ENCODE peak calls at places on chromosomes 3 and 15, in four cellular contexts. One of them, this sample, is unnamed.

GRCh38 chr3:149744151-149744550 is 8.1 kb downstream of the COMMD2 start:
- DNase-seq in HL-60: no peak
- DNase-seq in retinal pigment epithelial cell: no peak
- DNase-seq in GM06990: no peak
- DNase-seq in this sample: no peak

GRCh38 chr3:58008140-58009025 is at the start of gene FLNB:
- DNase-seq in retinal pigment epithelial cell: no peak
- DNase-seq in GM06990: peak; percentile 84
- DNase-seq in HL-60: peak; percentile 50
- DNase-seq in this sample: peak; percentile 74

GRCh38 chr3:140994316-140994715 is 52.7 kb downstream of the SLC25A36 start:
- DNase-seq in retinal pigment epithelial cell: no peak
- DNase-seq in GM06990: no peak
- DNase-seq in HL-60: no peak
- DNase-seq in this sample: no peak

GRCh38 chr3:5349343-5349742 is 161.8 kb downstream of the EDEM1 start:
- DNase-seq in retinal pigment epithelial cell: no peak
- DNase-seq in HL-60: no peak
- DNase-seq in GM06990: no peak
- DNase-seq in this sample: no peak

GRCh38 chr3:159619341-159619885 is 369.2 kb upstream of the IL12A start:
- DNase-seq in retinal pigment epithelial cell: no peak
- DNase-seq in HL-60: no peak
- DNase-seq in GM06990: no peak
- DNase-seq in this sample: no peak

GRCh38 chr3:127005864-127006500 is 23.1 kb downstream of the PLXNA1 start:
- DNase-seq in GM06990: no peak
- DNase-seq in retinal pigment epithelial cell: no peak
- DNase-seq in HL-60: no peak
- DNase-seq in this sample: no peak

GRCh38 chr15:31304074-31304648 is 22.5 kb upstream of the KLF13 start:
- DNase-seq in GM06990: no peak
- DNase-seq in retinal pigment epithelial cell: no peak
- DNase-seq in HL-60: no peak
- DNase-seq in this sample: peak; percentile 19

GRCh38 chr3:188788621-188789081 is 383.1 kb upstream of the TPRG1 start:
- DNase-seq in retinal pigment epithelial cell: peak; percentile 34
- DNase-seq in HL-60: peak; percentile 66
- DNase-seq in GM06990: no peak
- DNase-seq in this sample: peak; percentile 73

GRCh38 chr3:179991877-179992276 is 44.9 kb downstream of the PEX5L start:
- DNase-seq in retinal pigment epithelial cell: no peak
- DNase-seq in HL-60: no peak
- DNase-seq in GM06990: no peak
- DNase-seq in this sample: no peak

GRCh38 chr3:185824467-185825378 is at the start of gene IGF2BP2:
- DNase-seq in retinal pigment epithelial cell: no peak
- DNase-seq in HL-60: peak; percentile 52
- DNase-seq in GM06990: peak; percentile 63
- DNase-seq in this sample: peak; percentile 65

GRCh38 chr15:41689834-41690233 is 29.6 kb downstream of the MGA start:
- DNase-seq in retinal pigment epithelial cell: no peak
- DNase-seq in HL-60: peak; percentile 66
- DNase-seq in GM06990: no peak
- DNase-seq in this sample: no peak

GRCh38 chr3:47605646-47606045 is 27.0 kb upstream of the CSPG5 start:
- DNase-seq in HL-60: no peak
- DNase-seq in GM06990: no peak
- DNase-seq in retinal pigment epithelial cell: no peak
- DNase-seq in this sample: no peak

GRCh38 chr3:47601310-47601709 is 22.6 kb upstream of the CSPG5 start:
- DNase-seq in GM06990: no peak
- DNase-seq in retinal pigment epithelial cell: no peak
- DNase-seq in HL-60: no peak
- DNase-seq in this sample: no peak

GRCh38 chr3:47606171-47606570 is 27.5 kb upstream of the CSPG5 start:
- DNase-seq in HL-60: no peak
- DNase-seq in retinal pigment epithelial cell: no peak
- DNase-seq in GM06990: no peak
- DNase-seq in this sample: no peak

GRCh38 chr3:47603332-47603731 is 24.7 kb upstream of the CSPG5 start:
- DNase-seq in retinal pigment epithelial cell: no peak
- DNase-seq in GM06990: no peak
- DNase-seq in HL-60: no peak
- DNase-seq in this sample: no peak

DNA sequence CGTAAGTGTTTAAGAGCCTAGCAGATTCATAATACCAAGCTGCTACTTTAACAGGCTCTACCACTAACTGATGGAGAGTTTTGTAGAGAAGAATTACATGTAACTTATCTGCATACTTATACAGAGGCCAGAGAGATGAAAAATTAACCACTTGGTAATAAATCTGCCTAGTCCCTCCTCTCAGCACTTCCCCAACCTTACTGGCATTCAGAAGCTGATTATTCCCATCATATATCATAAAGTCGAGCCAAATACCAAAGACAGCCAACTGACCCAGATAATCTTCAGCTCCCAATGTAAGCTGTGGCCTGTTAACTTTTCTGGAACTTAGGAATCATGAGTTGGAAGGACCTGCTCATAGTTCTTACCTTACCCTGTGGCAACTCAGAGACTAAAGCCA is 25.5 kb upstream of the CSPG5 start:
- DNase-seq in retinal pigment epithelial cell: no peak
- DNase-seq in GM06990: no peak
- DNase-seq in HL-60: no peak
- DNase-seq in this sample: no peak
- TF ChIP-seq CTCF in retinal pigment epithelial cell: no peak
- TF ChIP-seq CTCF in GM06990: no peak
- TF ChIP-seq CTCF in HL-60: no peak
- TF ChIP-seq CTCF in this sample: no peak

DNA sequence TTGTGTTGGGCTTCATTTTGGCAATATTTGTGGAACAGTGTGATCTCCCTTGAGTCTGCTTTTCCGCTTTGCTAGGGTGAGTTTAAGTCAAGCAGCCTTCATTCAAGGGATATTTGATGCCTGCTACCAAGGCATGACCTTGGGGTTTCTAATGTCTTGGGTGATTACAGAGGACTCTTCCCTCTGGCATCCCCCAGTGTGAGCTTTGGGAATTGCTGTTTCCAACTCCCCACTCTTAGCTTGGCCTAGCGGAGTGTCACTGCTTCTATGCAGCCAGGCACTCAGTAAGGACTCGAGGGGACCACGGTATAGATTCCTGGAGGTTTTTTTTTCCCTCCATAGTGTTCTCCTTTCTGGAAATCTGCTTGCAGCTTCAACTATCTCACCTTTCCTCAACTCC is 21.1 kb downstream of the GCNT3 start:
- DNase-seq in retinal pigment epithelial cell: no peak
- DNase-seq in GM06990: no peak
- DNase-seq in HL-60: no peak
- DNase-seq in this sample: no peak
- TF ChIP-seq CTCF in retinal pigment epithelial cell: peak; percentile 46
- TF ChIP-seq CTCF in GM06990: no peak
- TF ChIP-seq CTCF in HL-60: no peak
- TF ChIP-seq CTCF in this sample: no peak

DNA sequence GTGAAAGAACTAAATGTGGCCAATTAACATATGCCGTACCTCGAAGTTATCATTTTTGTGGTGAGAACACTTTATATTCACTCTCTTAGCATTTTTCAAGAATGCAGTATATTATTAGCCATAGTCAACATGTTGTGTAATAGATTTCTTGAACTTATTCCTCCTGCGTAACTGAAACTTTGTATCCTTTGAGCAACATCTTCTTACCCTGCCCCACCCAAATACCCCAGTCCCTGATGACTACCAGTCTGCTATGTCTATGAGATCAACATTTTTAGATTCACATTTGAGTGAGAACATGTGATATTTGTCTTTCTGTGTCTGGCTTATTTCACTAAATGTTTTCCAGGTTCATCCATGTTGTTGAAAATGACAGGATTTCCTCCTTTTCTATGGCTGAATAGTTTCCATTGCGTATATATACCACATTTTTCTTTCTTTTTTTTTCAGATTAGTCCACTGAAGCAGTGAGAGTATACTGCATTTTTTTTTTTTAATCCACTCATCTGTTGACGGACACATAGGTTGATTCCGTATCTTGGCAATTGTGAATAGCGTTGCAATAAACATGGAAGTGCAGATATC is 12.7 kb upstream of the KBTBD8 start:
- DNase-seq in HL-60: no peak
- DNase-seq in retinal pigment epithelial cell: no peak
- DNase-seq in GM06990: no peak
- DNase-seq in this sample: no peak
- TF ChIP-seq CTCF in HL-60: no peak
- TF ChIP-seq CTCF in retinal pigment epithelial cell: no peak
- TF ChIP-seq CTCF in GM06990: no peak
- TF ChIP-seq CTCF in this sample: no peak

DNA sequence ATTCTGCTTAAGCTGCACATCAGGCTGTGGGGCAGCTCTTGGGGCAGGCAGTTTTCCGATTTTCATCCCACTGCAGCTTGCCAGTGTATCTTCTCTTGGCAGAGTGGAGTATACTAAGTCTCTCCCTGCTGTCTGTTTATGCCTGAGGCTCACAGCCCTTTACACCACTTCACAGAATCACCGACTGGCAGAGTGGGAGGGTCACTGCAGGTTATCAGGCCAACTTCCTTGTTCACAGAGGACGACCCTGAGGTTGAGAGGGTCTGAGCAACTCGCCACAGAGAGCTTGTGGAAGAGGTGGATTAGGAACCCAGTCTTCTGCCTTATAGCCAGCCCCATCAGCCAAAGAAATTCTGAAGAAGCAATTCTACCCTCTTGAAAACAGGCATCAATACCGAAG is 30.9 kb downstream of the KIF9 start:
- DNase-seq in HL-60: no peak
- DNase-seq in GM06990: no peak
- DNase-seq in retinal pigment epithelial cell: no peak
- DNase-seq in this sample: no peak
- TF ChIP-seq CTCF in HL-60: no peak
- TF ChIP-seq CTCF in GM06990: no peak
- TF ChIP-seq CTCF in retinal pigment epithelial cell: no peak
- TF ChIP-seq CTCF in this sample: no peak

DNA sequence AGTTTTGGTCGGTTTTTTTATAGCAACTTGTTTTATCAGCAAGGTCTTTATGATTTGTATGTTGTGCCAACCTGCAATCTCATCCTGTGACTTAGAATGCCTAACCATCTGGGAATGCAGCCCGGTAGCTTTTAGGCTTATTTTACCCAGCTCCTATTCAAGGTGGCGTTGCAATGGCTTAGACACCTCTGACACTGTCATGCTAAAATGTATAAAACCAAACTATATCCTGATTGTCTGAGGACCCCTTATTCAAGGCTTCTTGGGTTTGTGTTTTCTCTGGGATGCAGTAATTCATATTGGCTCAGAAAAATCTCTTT is 209.0 kb upstream of the ALCAM start:
- DNase-seq in HL-60: no peak
- DNase-seq in retinal pigment epithelial cell: no peak
- DNase-seq in GM06990: no peak
- DNase-seq in this sample: no peak
- TF ChIP-seq CTCF in HL-60: no peak
- TF ChIP-seq CTCF in retinal pigment epithelial cell: no peak
- TF ChIP-seq CTCF in GM06990: no peak
- TF ChIP-seq CTCF in this sample: no peak

GRCh38 chr15:27532358-27532757 is 561.4 kb downstream of the GABRG3 start:
- DNase-seq in retinal pigment epithelial cell: no peak
- DNase-seq in GM06990: no peak
- DNase-seq in HL-60: no peak
- DNase-seq in this sample: no peak

GRCh38 chr15:27530994-27531393 is 560.0 kb downstream of the GABRG3 start:
- DNase-seq in HL-60: no peak
- DNase-seq in GM06990: no peak
- DNase-seq in retinal pigment epithelial cell: no peak
- DNase-seq in this sample: no peak

DNA sequence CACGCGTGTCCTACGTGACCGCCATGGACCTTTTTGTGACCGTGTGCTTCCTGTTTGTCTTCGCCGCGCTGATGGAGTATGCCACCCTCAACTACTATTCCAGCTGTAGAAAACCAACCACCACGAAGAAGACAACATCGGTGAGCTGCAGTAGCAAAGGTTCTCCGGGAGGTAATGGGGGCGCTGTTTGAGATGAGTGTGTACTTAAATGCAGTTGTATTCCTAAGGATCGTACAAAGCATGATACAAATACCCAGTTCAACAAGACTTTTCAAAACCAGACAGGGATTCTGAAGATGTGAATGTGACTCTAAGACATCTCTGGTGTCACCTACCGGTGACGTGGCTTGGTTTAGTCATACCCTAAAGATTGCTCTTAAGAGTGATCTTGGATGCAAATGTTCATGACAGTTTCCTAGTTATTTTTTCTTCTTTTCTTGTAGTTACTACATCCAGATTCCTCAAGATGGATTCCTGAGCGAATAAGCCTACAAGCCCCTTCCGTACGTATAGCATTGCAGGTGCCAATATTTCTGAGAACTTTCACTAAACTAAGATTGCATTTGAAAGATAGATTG is 556.6 kb downstream of the GABRG3 start:
- DNase-seq in retinal pigment epithelial cell: no peak
- DNase-seq in HL-60: no peak
- DNase-seq in GM06990: no peak
- DNase-seq in this sample: no peak
- TF ChIP-seq CTCF in retinal pigment epithelial cell: no peak
- TF ChIP-seq CTCF in HL-60: no peak
- TF ChIP-seq CTCF in GM06990: no peak
- TF ChIP-seq CTCF in this sample: no peak